ENCODE peak calls at places on chromosomes 11 and 22, in six cellular contexts. One of them, this sample, is unnamed.

GRCh38 chr11:34825315-34825669 is 90.9 kb downstream of the APIP start:
- ATAC-seq in K562: no peak
- ATAC-seq in GM12878: no peak
- ATAC-seq in upper lobe of left lung: no peak
- ATAC-seq in HepG2: no peak
- ATAC-seq in A549: no peak
- ATAC-seq in this sample: no peak

GRCh38 chr22:35534091-35534490 is 6.5 kb upstream of the RASD2 start:
- ATAC-seq in upper lobe of left lung: no peak
- ATAC-seq in A549: no peak
- ATAC-seq in K562: no peak
- ATAC-seq in GM12878: no peak
- ATAC-seq in HepG2: no peak
- ATAC-seq in this sample: no peak

GRCh38 chr11:16527525-16528246 is 171.3 kb upstream of the SOX6 start:
- ATAC-seq in GM12878: no peak
- ATAC-seq in K562: no peak
- ATAC-seq in A549: no peak
- ATAC-seq in upper lobe of left lung: no peak
- ATAC-seq in HepG2: no peak
- ATAC-seq in this sample: no peak

GRCh38 chr22:44677299-44678244 is 24.4 kb upstream of the PRR5 start:
- ATAC-seq in K562: peak
- ATAC-seq in upper lobe of left lung: no peak
- ATAC-seq in A549: no peak
- ATAC-seq in HepG2: peak
- ATAC-seq in GM12878: peak
- ATAC-seq in this sample: no peak

GRCh38 chr11:65532388-65533064 is 7.6 kb downstream of the SCYL1 start:
- ATAC-seq in GM12878: no peak
- ATAC-seq in K562: no peak
- ATAC-seq in upper lobe of left lung: no peak
- ATAC-seq in A549: no peak
- ATAC-seq in HepG2: no peak
- ATAC-seq in this sample: peak

GRCh38 chr22:27537481-27537891 is 264.1 kb downstream of the MN1 start:
- ATAC-seq in upper lobe of left lung: no peak
- ATAC-seq in K562: no peak
- ATAC-seq in A549: no peak
- ATAC-seq in GM12878: no peak
- ATAC-seq in HepG2: no peak
- ATAC-seq in this sample: peak

GRCh38 chr22:22935546-22936157 is 48.0 kb downstream of the IGLL5 start:
- ATAC-seq in GM12878: peak
- ATAC-seq in HepG2: no peak
- ATAC-seq in A549: no peak
- ATAC-seq in K562: peak
- ATAC-seq in upper lobe of left lung: no peak
- ATAC-seq in this sample: no peak

GRCh38 chr11:25943777-25944661 is 387.9 kb upstream of the ANO3 start:
- ATAC-seq in K562: no peak
- ATAC-seq in HepG2: peak
- ATAC-seq in upper lobe of left lung: no peak
- ATAC-seq in A549: no peak
- ATAC-seq in GM12878: no peak
- ATAC-seq in this sample: no peak

GRCh38 chr22:27828214-27828587 is 26.6 kb upstream of the MN1 start:
- ATAC-seq in GM12878: no peak
- ATAC-seq in A549: no peak
- ATAC-seq in HepG2: no peak
- ATAC-seq in upper lobe of left lung: no peak
- ATAC-seq in K562: no peak
- ATAC-seq in this sample: peak

GRCh38 chr11:69388661-69389060 is 92.8 kb upstream of the LINC01488 start:
- ATAC-seq in A549: no peak
- ATAC-seq in K562: no peak
- ATAC-seq in HepG2: no peak
- ATAC-seq in upper lobe of left lung: no peak
- ATAC-seq in GM12878: no peak
- ATAC-seq in this sample: no peak

GRCh38 chr11:78562398-78562797 is 12.3 kb downstream of the NARS2 start:
- ATAC-seq in upper lobe of left lung: peak
- ATAC-seq in A549: peak
- ATAC-seq in K562: no peak
- ATAC-seq in HepG2: no peak
- ATAC-seq in GM12878: peak
- ATAC-seq in this sample: no peak

GRCh38 chr11:12201016-12201985 is 90.9 kb downstream of the MICAL2 start:
- ATAC-seq in K562: peak
- ATAC-seq in A549: peak
- ATAC-seq in GM12878: no peak
- ATAC-seq in HepG2: no peak
- ATAC-seq in upper lobe of left lung: peak
- ATAC-seq in this sample: peak

GRCh38 chr22:26483043-26483438 is 542 bp downstream of the HPS4 start:
- ATAC-seq in GM12878: peak
- ATAC-seq in K562: peak
- ATAC-seq in upper lobe of left lung: no peak
- ATAC-seq in A549: peak
- ATAC-seq in HepG2: no peak
- ATAC-seq in this sample: no peak

GRCh38 chr11:34874202-34874601 is 42.0 kb downstream of the APIP start:
- ATAC-seq in A549: no peak
- ATAC-seq in GM12878: no peak
- ATAC-seq in HepG2: no peak
- ATAC-seq in K562: no peak
- ATAC-seq in upper lobe of left lung: no peak
- ATAC-seq in this sample: no peak

GRCh38 chr11:62860835-62861563 is 19.7 kb upstream of the SLC3A2 start:
- ATAC-seq in A549: no peak
- ATAC-seq in HepG2: peak
- ATAC-seq in upper lobe of left lung: no peak
- ATAC-seq in GM12878: peak
- ATAC-seq in K562: no peak
- ATAC-seq in this sample: no peak

GRCh38 chr11:96155627-96156378 is 187.2 kb downstream of the MAML2 start:
- ATAC-seq in K562: peak
- ATAC-seq in A549: peak
- ATAC-seq in GM12878: peak
- ATAC-seq in HepG2: peak
- ATAC-seq in upper lobe of left lung: peak
- ATAC-seq in this sample: peak

GRCh38 chr11:78332174-78332866 is 85.3 kb downstream of the GAB2 start:
- ATAC-seq in GM12878: peak
- ATAC-seq in upper lobe of left lung: no peak
- ATAC-seq in HepG2: no peak
- ATAC-seq in K562: peak
- ATAC-seq in A549: no peak
- ATAC-seq in this sample: no peak

GRCh38 chr11:66976048-66976467 is 954 bp downstream of the C11orf86 start:
- ATAC-seq in K562: peak
- ATAC-seq in A549: peak
- ATAC-seq in GM12878: peak
- ATAC-seq in upper lobe of left lung: peak
- ATAC-seq in HepG2: peak
- ATAC-seq in this sample: no peak

GRCh38 chr11:125063429-125064043 is 431 bp downstream of the SLC37A2 start:
- ATAC-seq in upper lobe of left lung: peak
- ATAC-seq in A549: peak
- ATAC-seq in HepG2: peak
- ATAC-seq in K562: no peak
- ATAC-seq in GM12878: peak
- ATAC-seq in this sample: no peak

GRCh38 chr11:73195191-73196007 is 22.7 kb upstream of the P2RY2 start:
- ATAC-seq in GM12878: no peak
- ATAC-seq in upper lobe of left lung: no peak
- ATAC-seq in K562: no peak
- ATAC-seq in A549: peak
- ATAC-seq in HepG2: peak
- ATAC-seq in this sample: no peak

GRCh38 chr22:46425011-46425410 is 89.5 kb downstream of the TRMU start:
- ATAC-seq in K562: no peak
- ATAC-seq in A549: no peak
- ATAC-seq in GM12878: peak
- ATAC-seq in upper lobe of left lung: no peak
- ATAC-seq in HepG2: no peak
- ATAC-seq in this sample: no peak

GRCh38 chr11:10990160-10990559 is 132.3 kb upstream of the ZBED5 start:
- ATAC-seq in K562: peak
- ATAC-seq in GM12878: no peak
- ATAC-seq in upper lobe of left lung: peak
- ATAC-seq in A549: peak
- ATAC-seq in HepG2: no peak
- ATAC-seq in this sample: no peak

GRCh38 chr22:28989035-28989464 is 72.6 kb downstream of the C22orf31 start:
- ATAC-seq in K562: no peak
- ATAC-seq in A549: no peak
- ATAC-seq in GM12878: peak
- ATAC-seq in HepG2: no peak
- ATAC-seq in upper lobe of left lung: no peak
- ATAC-seq in this sample: no peak

GRCh38 chr22:39994046-39994565 is 648 bp upstream of the FAM83F start:
- ATAC-seq in GM12878: no peak
- ATAC-seq in HepG2: no peak
- ATAC-seq in A549: no peak
- ATAC-seq in upper lobe of left lung: no peak
- ATAC-seq in K562: peak
- ATAC-seq in this sample: no peak

GRCh38 chr11:96113100-96113710 is 189.3 kb upstream of the MTMR2 start:
- ATAC-seq in HepG2: no peak
- ATAC-seq in K562: no peak
- ATAC-seq in upper lobe of left lung: peak
- ATAC-seq in A549: no peak
- ATAC-seq in GM12878: no peak
- ATAC-seq in this sample: peak

GRCh38 chr22:46538816-46539163 is 1.4 kb upstream of the CELSR1 start:
- ATAC-seq in GM12878: peak
- ATAC-seq in upper lobe of left lung: peak
- ATAC-seq in A549: peak
- ATAC-seq in K562: no peak
- ATAC-seq in HepG2: no peak
- ATAC-seq in this sample: no peak

GRCh38 chr11:43709689-43710088 is 29.2 kb downstream of the HSD17B12 start:
- ATAC-seq in A549: no peak
- ATAC-seq in upper lobe of left lung: no peak
- ATAC-seq in HepG2: no peak
- ATAC-seq in K562: no peak
- ATAC-seq in GM12878: no peak
- ATAC-seq in this sample: no peak

GRCh38 chr11:43706631-43707030 is 26.1 kb downstream of the HSD17B12 start:
- ATAC-seq in K562: no peak
- ATAC-seq in GM12878: no peak
- ATAC-seq in A549: no peak
- ATAC-seq in HepG2: no peak
- ATAC-seq in upper lobe of left lung: no peak
- ATAC-seq in this sample: no peak

GRCh38 chr11:43712676-43713075 is 32.1 kb downstream of the HSD17B12 start:
- ATAC-seq in GM12878: no peak
- ATAC-seq in upper lobe of left lung: no peak
- ATAC-seq in A549: no peak
- ATAC-seq in HepG2: no peak
- ATAC-seq in K562: no peak
- ATAC-seq in this sample: no peak

GRCh38 chr11:43708776-43709175 is 28.2 kb downstream of the HSD17B12 start:
- ATAC-seq in GM12878: peak
- ATAC-seq in A549: no peak
- ATAC-seq in upper lobe of left lung: no peak
- ATAC-seq in K562: peak
- ATAC-seq in HepG2: no peak
- ATAC-seq in this sample: no peak
- TF ChIP-seq CTCF in GM12878: peak
- TF ChIP-seq CTCF in A549: peak
- TF ChIP-seq CTCF in upper lobe of left lung: no peak
- TF ChIP-seq CTCF in K562: peak
- TF ChIP-seq CTCF in HepG2: no peak
- TF ChIP-seq CTCF in this sample: peak

DNA sequence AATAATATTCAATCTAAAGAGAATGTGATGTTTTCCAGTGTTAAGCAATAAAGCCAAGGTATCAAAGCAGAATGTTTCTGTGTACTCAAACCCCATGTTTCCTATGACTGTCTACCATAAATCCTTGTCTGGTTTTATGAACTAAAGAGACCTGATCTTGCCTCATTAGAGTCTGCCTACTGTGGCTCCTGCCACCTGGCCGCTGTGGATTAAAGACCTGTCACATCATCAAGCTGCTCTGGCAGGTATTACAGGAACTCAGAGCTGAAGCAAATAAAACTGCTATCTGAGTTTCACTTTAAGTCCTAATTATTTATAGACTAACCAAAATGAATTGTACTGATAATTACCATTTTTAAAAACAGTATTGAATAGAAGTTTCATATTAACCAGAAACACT is 207.8 kb upstream of the CCDC90B start:
- ATAC-seq in GM12878: no peak
- ATAC-seq in HepG2: no peak
- ATAC-seq in upper lobe of left lung: no peak
- ATAC-seq in K562: no peak
- ATAC-seq in A549: no peak
- ATAC-seq in this sample: no peak
- TF ChIP-seq EP300 in GM12878: no peak
- TF ChIP-seq EP300 in HepG2: no peak
- TF ChIP-seq EP300 in upper lobe of left lung: no peak
- TF ChIP-seq EP300 in K562: no peak
- TF ChIP-seq EP300 in A549: no peak
- TF ChIP-seq EP300 in this sample: no peak

GRCh38 chr11:132114185-132114584 is 743.8 kb downstream of the NTM start:
- ATAC-seq in A549: no peak
- ATAC-seq in HepG2: peak
- ATAC-seq in upper lobe of left lung: no peak
- ATAC-seq in K562: no peak
- ATAC-seq in GM12878: peak
- ATAC-seq in this sample: no peak
- TF ChIP-seq CTCF in A549: no peak
- TF ChIP-seq CTCF in HepG2: peak
- TF ChIP-seq CTCF in upper lobe of left lung: no peak
- TF ChIP-seq CTCF in K562: no peak
- TF ChIP-seq CTCF in GM12878: peak
- TF ChIP-seq CTCF in this sample: no peak

DNA sequence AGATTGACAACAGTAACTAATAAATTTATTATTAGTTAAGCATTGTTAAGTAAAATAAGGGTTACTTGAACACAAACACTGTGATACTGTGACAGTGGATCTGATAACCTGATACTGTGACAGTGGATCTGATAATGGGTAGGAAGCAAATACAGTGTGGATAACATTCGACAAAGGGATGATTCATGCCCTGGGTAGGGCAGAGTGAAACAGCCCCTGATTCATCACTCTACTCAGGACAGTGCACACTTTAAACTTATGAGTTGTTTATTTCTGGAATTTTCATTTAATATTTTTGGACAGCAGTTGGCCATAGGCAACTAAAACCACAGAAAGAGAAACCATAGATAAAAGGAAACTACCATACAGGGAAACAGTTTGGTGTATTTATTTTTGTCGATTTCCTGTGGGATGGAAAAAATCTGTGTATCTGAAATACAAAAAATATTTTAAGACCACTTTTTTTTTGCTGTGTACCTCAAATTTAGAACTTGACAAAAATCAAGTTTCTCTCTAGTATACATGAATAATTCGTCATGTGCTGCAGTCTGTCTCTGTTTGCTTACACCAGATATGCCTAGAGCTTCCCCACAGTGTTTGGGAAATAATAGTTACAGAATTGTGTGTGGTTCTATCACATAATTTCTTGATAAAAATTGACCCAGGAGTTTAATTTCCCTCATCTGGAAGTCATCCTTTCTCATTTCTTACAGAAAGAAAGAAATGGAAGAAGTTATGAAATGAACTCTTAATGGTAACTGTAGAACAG is 61.0 kb upstream of the CTSC start:
- ATAC-seq in HepG2: peak
- ATAC-seq in K562: peak
- ATAC-seq in A549: peak
- ATAC-seq in GM12878: no peak
- ATAC-seq in upper lobe of left lung: no peak
- ATAC-seq in this sample: no peak
- TF ChIP-seq EP300 in HepG2: no peak
- TF ChIP-seq EP300 in K562: no peak
- TF ChIP-seq EP300 in A549: no peak
- TF ChIP-seq EP300 in GM12878: no peak
- TF ChIP-seq EP300 in upper lobe of left lung: no peak
- TF ChIP-seq EP300 in this sample: no peak